ENCODE peak calls at places on chromosomes 13 and 19, in seven cellular contexts. F, H, N, U, C, Z and G are unnamed samples.

GRCh38 chr19:3188627-3189596 is 3.2 kb downstream of the NCLN start:
- DNase-seq in F (no peak), H (no peak), N (no peak), U (no peak), C (no peak), Z (no peak), G (no peak)

GRCh38 chr13:46804391-46804815 is 7.4 kb upstream of the ESD start:
- DNase-seq in F (no peak), H (peak), N (no peak), U (peak), C (no peak), Z (peak), G (peak)

GRCh38 chr19:40646564-40647254 is 43.7 kb downstream of the NUMBL start:
- DNase-seq in F (no peak), H (peak), N (no peak), U (no peak), C (no peak), Z (peak), G (no peak)

GRCh38 chr19:1471514-1472107 is 7.4 kb downstream of the C19orf25 start:
- DNase-seq in F (no peak), H (no peak), N (no peak), U (no peak), C (no peak), Z (no peak), G (no peak)

GRCh38 chr13:106038752-106039151 is 496.7 kb downstream of the EFNB2 start:
- DNase-seq in F (no peak), H (peak), N (no peak), U (no peak), C (no peak), Z (peak), G (peak)

GRCh38 chr19:8721334-8721733 is at the start of gene OR2Z1:
- DNase-seq in F (no peak), H (no peak), N (no peak), U (no peak), C (no peak), Z (no peak), G (no peak)

GRCh38 chr19:55353803-55354697 is 469 bp downstream of the COX6B2 start:
- DNase-seq in F (no peak), H (peak), N (peak), U (peak), C (no peak), Z (peak), G (peak)

GRCh38 chr19:18611327-18612050 is 1.2 kb upstream of the TMEM59L start:
- DNase-seq in F (no peak), H (no peak), N (peak), U (peak), C (no peak), Z (no peak), G (peak)

GRCh38 chr19:49339364-49340068 is 4.3 kb downstream of the CD37 start:
- DNase-seq in F (peak), H (peak), N (peak), U (peak), C (peak), Z (peak), G (peak)

GRCh38 chr13:34698953-34699352 is 243.1 kb upstream of the NBEA start:
- DNase-seq in F (no peak), H (no peak), N (no peak), U (no peak), C (no peak), Z (no peak), G (no peak)

GRCh38 chr13:33307820-33308219 is 22.3 kb upstream of the STARD13 start:
- DNase-seq in F (no peak), H (peak), N (no peak), U (no peak), C (no peak), Z (no peak), G (no peak)

GRCh38 chr19:10421240-10421948 is 1.1 kb downstream of the PDE4A start:
- DNase-seq in F (no peak), H (no peak), N (no peak), U (no peak), C (no peak), Z (no peak), G (no peak)

GRCh38 chr19:17473041-17473440 is 2.7 kb downstream of the SLC27A1 start:
- DNase-seq in F (no peak), H (peak), N (no peak), U (no peak), C (no peak), Z (peak), G (no peak)

GRCh38 chr19:46111376-46111775 is 13.1 kb downstream of the IGFL3 start:
- DNase-seq in F (no peak), H (no peak), N (no peak), U (no peak), C (no peak), Z (no peak), G (no peak)

GRCh38 chr13:30735025-30735967 is at the start of gene ALOX5AP:
- DNase-seq in F (no peak), H (no peak), N (no peak), U (no peak), C (no peak), Z (no peak), G (no peak)

GRCh38 chr13:90640976-90641375 is 706.5 kb upstream of the MIR17HG start:
- DNase-seq in F (no peak), H (no peak), N (no peak), U (no peak), C (no peak), Z (peak), G (peak)

GRCh38 chr19:43674630-43674982 is 4.6 kb upstream of the PLAUR start:
- DNase-seq in F (no peak), H (peak), N (no peak), U (no peak), C (no peak), Z (peak), G (no peak)
- H2BK120ac ChIP-seq in F (no peak), H (no peak), N (no peak), U (no peak), C (no peak), Z (no peak), G (no peak)

GRCh38 chr13:112174476-112175110 is 107.6 kb downstream of the SOX1 start:
- DNase-seq in F (no peak), H (no peak), N (no peak), U (no peak), C (no peak), Z (no peak), G (no peak)
- H2BK120ac ChIP-seq in F (no peak), H (no peak), N (no peak), U (no peak), C (no peak), Z (no peak), G (no peak)

GRCh38 chr13:27708325-27708724 is 84.0 kb upstream of the GSX1 start:
- DNase-seq in F (no peak), H (no peak), N (no peak), U (no peak), C (no peak), Z (no peak), G (no peak)
- H2BK120ac ChIP-seq in F (no peak), H (no peak), N (no peak), U (no peak), C (no peak), Z (no peak), G (no peak)

GRCh38 chr13:81140675-81141074 is 799.7 kb upstream of the SPRY2 start:
- DNase-seq in F (no peak), H (no peak), N (no peak), U (peak), C (peak), Z (no peak), G (no peak)

GRCh38 chr13:81138353-81138995 is 797.5 kb upstream of the SPRY2 start:
- DNase-seq in F (no peak), H (no peak), N (no peak), U (no peak), C (no peak), Z (no peak), G (no peak)

GRCh38 chr13:81142306-81142999 is 801.5 kb upstream of the SPRY2 start:
- DNase-seq in F (no peak), H (no peak), N (no peak), U (peak), C (no peak), Z (no peak), G (no peak)
- H2BK120ac ChIP-seq in F (no peak), H (no peak), N (no peak), U (no peak), C (no peak), Z (no peak), G (no peak)